ENCODE peak calls at places on chromosomes 11 and 22, in eight cellular contexts. L is left ventricle myocardium inferior, T is HCT116, Y is psoas muscle, X is GM23248, U is IMR-90, R is aorta, Z is heart left ventricle. O is an unnamed sample.

GRCh38 chr11:118088531-118088930 is 1.8 kb upstream of the SMIM35 start:
- DNase-seq in X (no peak), Y (peak; percentile 60), T (no peak), R (peak; percentile 79), L (peak; percentile 32), Z (peak; percentile 29), U (no peak), O (no peak)

GRCh38 chr11:67272327-67273259 is 6.3 kb downstream of the GRK2 start:
- DNase-seq in Y (peak; percentile 55), T (no peak), X (no peak), U (no peak), Z (peak; percentile 23), L (no peak), R (peak; percentile 48), O (no peak)

GRCh38 chr11:122559734-122560382 is 95.7 kb upstream of the UBASH3B start:
- DNase-seq in U (peak; percentile 25), X (no peak), Z (no peak), L (no peak), Y (no peak), R (no peak), T (peak; percentile 83), O (no peak)

GRCh38 chr11:69471329-69472052 is 10.0 kb upstream of the LINC01488 start:
- DNase-seq in U (peak; percentile 61), R (peak; percentile 21), Y (no peak), X (no peak), T (no peak), L (peak; percentile 5), Z (no peak), O (no peak)

GRCh38 chr11:17923213-17923612 is 89.6 kb downstream of the SERGEF start:
- DNase-seq in R (no peak), U (no peak), Y (no peak), T (no peak), X (no peak), Z (peak; percentile 30), L (peak; percentile 38), O (no peak)

GRCh38 chr11:110297726-110298297 is 1.4 kb upstream of the RDX start:
- DNase-seq in Z (no peak), X (peak; percentile 40), Y (no peak), L (no peak), T (no peak), R (no peak), U (no peak), O (no peak)

GRCh38 chr11:45056529-45056928 is 89.9 kb upstream of the PRDM11 start:
- DNase-seq in U (no peak), R (no peak), Z (no peak), T (no peak), Y (no peak), L (no peak), X (no peak), O (no peak)

GRCh38 chr22:42171417-42171816 is 40.8 kb upstream of the CYP2D6 start:
- DNase-seq in Y (no peak), X (no peak), R (no peak), U (no peak), L (no peak), Z (no peak), T (no peak), O (no peak)

GRCh38 chr11:109728056-109728455 is 306.1 kb downstream of the C11orf87 start:
- DNase-seq in Z (no peak), R (no peak), L (no peak), Y (no peak), U (no peak), X (no peak), T (peak; percentile 40), O (no peak)

GRCh38 chr11:2472428-2473186 is 27.8 kb downstream of the KCNQ1 start:
- DNase-seq in X (no peak), L (no peak), T (no peak), Y (no peak), R (no peak), U (no peak), Z (no peak), O (no peak)

GRCh38 chr11:121089566-121089965 is 11.5 kb upstream of the TECTA start:
- DNase-seq in Z (no peak), L (no peak), Y (no peak), T (no peak), X (no peak), U (no peak), R (no peak), O (no peak)

GRCh38 chr11:68014966-68015447 is 4.9 kb downstream of the ALDH3B1 start:
- DNase-seq in R (no peak), U (no peak), T (no peak), X (no peak), Z (no peak), L (no peak), Y (no peak), O (no peak)

GRCh38 chr11:46380340-46381045 is 976 bp upstream of the MDK start:
- DNase-seq in Y (peak; percentile 77), T (no peak), U (no peak), X (peak; percentile 59), R (peak; percentile 82), L (peak; percentile 76), Z (peak; percentile 83), O (no peak)
- H3K27ac ChIP-seq in Y (peak overlapping the region; percentile 3), T (peak overlapping the region; percentile 96), U (peak overlapping the region; percentile 0), X (no peak overlapping the region), R (no peak overlapping the region), L (peak overlapping the region; percentile 83), Z (peak overlapping the region; percentile 67), O (peak overlapping the region; percentile 47)

DNA sequence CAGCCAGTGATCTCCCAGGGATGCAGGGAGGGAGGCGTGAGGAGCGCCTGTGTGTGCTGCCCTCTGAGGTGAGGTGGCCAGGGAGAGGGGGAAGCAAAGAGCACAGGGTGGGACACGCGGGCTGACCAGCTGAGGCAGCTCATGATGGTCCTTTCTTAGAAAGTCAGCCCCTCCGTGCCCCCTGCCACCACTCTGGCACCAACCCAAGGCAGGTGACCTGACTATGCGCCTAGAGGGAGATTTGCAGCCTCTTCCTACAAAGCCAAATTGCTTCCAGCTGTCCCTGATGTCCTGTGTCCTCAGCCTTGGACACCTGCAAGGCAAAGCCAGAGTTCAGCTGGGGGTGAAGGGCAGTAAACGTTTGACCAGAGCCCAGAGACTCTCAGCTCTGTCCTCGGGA is 26.7 kb downstream of the CD5 start:
- DNase-seq in Y (no peak), T (no peak), L (no peak), Z (no peak), U (no peak), X (no peak), R (no peak), O (no peak)
- H3K4me3 ChIP-seq in Y (no peak overlapping the region), T (no peak overlapping the region), L (no peak overlapping the region), Z (no peak overlapping the region), U (no peak overlapping the region), X (no peak overlapping the region), R (no peak overlapping the region), O (no peak overlapping the region)

GRCh38 chr11:83007909-83008580 is 63.7 kb downstream of the RAB30 start:
- DNase-seq in T (no peak), X (no peak), Z (peak; percentile 72), U (peak; percentile 24), L (peak; percentile 55), Y (peak; percentile 66), R (peak; percentile 51), O (no peak)
- H3K27ac ChIP-seq in T (no peak overlapping the region), X (no peak overlapping the region), Z (peak overlapping the region; percentile 69), U (no peak overlapping the region), L (peak overlapping the region; percentile 81), Y (peak overlapping the region; percentile 17), R (no peak overlapping the region), O (peak overlapping the region; percentile 24)

GRCh38 chr11:133928628-133929059 is 28.1 kb downstream of the IGSF9B start:
- DNase-seq in Y (no peak), R (no peak), U (no peak), T (no peak), L (no peak), Z (no peak), X (peak; percentile 14), O (no peak)
- H3K4me3 ChIP-seq in Y (no peak overlapping the region), R (no peak overlapping the region), U (no peak overlapping the region), T (no peak overlapping the region), L (no peak overlapping the region), Z (peak overlapping the region; percentile 29), X (no peak overlapping the region), O (no peak overlapping the region)

DNA sequence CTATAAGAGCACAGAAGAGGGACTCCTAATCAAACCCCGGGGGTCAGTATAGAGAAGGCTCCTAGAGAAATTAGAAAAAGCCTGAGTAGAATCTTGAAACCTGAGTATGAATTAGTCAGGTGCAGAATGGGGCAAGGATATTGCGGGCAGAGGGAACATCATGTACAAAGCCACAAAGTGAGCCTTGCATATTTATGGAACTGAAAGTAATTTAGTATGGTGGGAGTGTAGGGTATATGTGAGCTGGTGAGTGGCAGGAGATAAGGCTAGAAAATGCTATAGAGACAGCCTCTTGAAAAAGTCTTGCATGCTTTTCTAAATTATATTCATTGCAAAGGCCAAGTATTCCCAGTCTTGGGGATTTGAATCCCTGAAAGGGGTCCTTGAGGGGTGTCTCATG is 93.7 kb downstream of the STIM1 start:
- DNase-seq in U (no peak), T (no peak), X (no peak), L (no peak), Z (no peak), R (no peak), Y (no peak), O (no peak)
- H3K27ac ChIP-seq in U (no peak overlapping the region), T (no peak overlapping the region), X (no peak overlapping the region), L (no peak overlapping the region), Z (no peak overlapping the region), R (no peak overlapping the region), Y (peak overlapping the region; percentile 79), O (no peak overlapping the region)